ENCODE peak calls at places on chromosomes 5 and 9, in ten cellular contexts. One of them, this sample, is unnamed.

GRCh38 chr5:57215629-57216195 is 41.9 kb downstream of the GPBP1 start:
- DNase-seq in heart left ventricle: no peak
- DNase-seq in foreskin fibroblast: peak
- DNase-seq in AG10803: no peak
- DNase-seq in astrocyte of the spinal cord: no peak
- DNase-seq in stomach: no peak
- DNase-seq in left lung: no peak
- DNase-seq in adrenal gland: no peak
- DNase-seq in A549: no peak
- DNase-seq in mucosa of descending colon: no peak
- DNase-seq in this sample: no peak

GRCh38 chr5:76475358-76475757 is 72.3 kb downstream of the IQGAP2 start:
- DNase-seq in mucosa of descending colon: no peak
- DNase-seq in A549: no peak
- DNase-seq in AG10803: no peak
- DNase-seq in foreskin fibroblast: no peak
- DNase-seq in heart left ventricle: no peak
- DNase-seq in adrenal gland: no peak
- DNase-seq in stomach: no peak
- DNase-seq in astrocyte of the spinal cord: no peak
- DNase-seq in left lung: no peak
- DNase-seq in this sample: no peak

GRCh38 chr5:38104497-38105230 is 153.7 kb upstream of the EGFLAM start:
- DNase-seq in heart left ventricle: no peak
- DNase-seq in stomach: no peak
- DNase-seq in left lung: no peak
- DNase-seq in AG10803: no peak
- DNase-seq in foreskin fibroblast: no peak
- DNase-seq in adrenal gland: no peak
- DNase-seq in astrocyte of the spinal cord: no peak
- DNase-seq in A549: no peak
- DNase-seq in mucosa of descending colon: no peak
- DNase-seq in this sample: no peak

GRCh38 chr9:764986-765385 is 76.5 kb upstream of the DMRT1 start:
- DNase-seq in stomach: no peak
- DNase-seq in left lung: no peak
- DNase-seq in adrenal gland: no peak
- DNase-seq in heart left ventricle: no peak
- DNase-seq in A549: no peak
- DNase-seq in AG10803: no peak
- DNase-seq in mucosa of descending colon: no peak
- DNase-seq in astrocyte of the spinal cord: no peak
- DNase-seq in foreskin fibroblast: no peak
- DNase-seq in this sample: no peak

GRCh38 chr5:103295871-103296270 is 37.3 kb downstream of the MACIR start:
- DNase-seq in mucosa of descending colon: no peak
- DNase-seq in astrocyte of the spinal cord: no peak
- DNase-seq in AG10803: no peak
- DNase-seq in heart left ventricle: no peak
- DNase-seq in stomach: no peak
- DNase-seq in A549: no peak
- DNase-seq in adrenal gland: no peak
- DNase-seq in foreskin fibroblast: no peak
- DNase-seq in left lung: no peak
- DNase-seq in this sample: no peak

GRCh38 chr9:15306757-15307522 is at the start of gene TTC39B:
- DNase-seq in AG10803: peak
- DNase-seq in astrocyte of the spinal cord: peak
- DNase-seq in stomach: peak
- DNase-seq in foreskin fibroblast: peak
- DNase-seq in mucosa of descending colon: peak
- DNase-seq in adrenal gland: peak
- DNase-seq in heart left ventricle: peak
- DNase-seq in left lung: peak
- DNase-seq in A549: peak
- DNase-seq in this sample: peak

GRCh38 chr9:14318934-14319513 is 5.1 kb upstream of the NFIB start:
- DNase-seq in AG10803: no peak
- DNase-seq in foreskin fibroblast: no peak
- DNase-seq in heart left ventricle: no peak
- DNase-seq in A549: no peak
- DNase-seq in stomach: no peak
- DNase-seq in astrocyte of the spinal cord: no peak
- DNase-seq in mucosa of descending colon: no peak
- DNase-seq in left lung: no peak
- DNase-seq in adrenal gland: no peak
- DNase-seq in this sample: no peak

GRCh38 chr5:128315671-128316070 is 222.4 kb downstream of the FBN2 start:
- DNase-seq in foreskin fibroblast: no peak
- DNase-seq in adrenal gland: no peak
- DNase-seq in astrocyte of the spinal cord: no peak
- DNase-seq in left lung: no peak
- DNase-seq in A549: no peak
- DNase-seq in AG10803: no peak
- DNase-seq in mucosa of descending colon: no peak
- DNase-seq in heart left ventricle: no peak
- DNase-seq in stomach: no peak
- DNase-seq in this sample: no peak

GRCh38 chr9:87395804-87396458 is 101.7 kb upstream of the DAPK1 start:
- DNase-seq in foreskin fibroblast: no peak
- DNase-seq in astrocyte of the spinal cord: peak
- DNase-seq in mucosa of descending colon: no peak
- DNase-seq in AG10803: no peak
- DNase-seq in A549: peak
- DNase-seq in heart left ventricle: no peak
- DNase-seq in adrenal gland: no peak
- DNase-seq in left lung: no peak
- DNase-seq in stomach: peak
- DNase-seq in this sample: no peak

GRCh38 chr9:92716557-92716956 is 46.6 kb upstream of the IPPK start:
- DNase-seq in stomach: peak
- DNase-seq in astrocyte of the spinal cord: peak
- DNase-seq in AG10803: no peak
- DNase-seq in left lung: no peak
- DNase-seq in mucosa of descending colon: peak
- DNase-seq in adrenal gland: peak
- DNase-seq in A549: peak
- DNase-seq in foreskin fibroblast: no peak
- DNase-seq in heart left ventricle: peak
- DNase-seq in this sample: peak

GRCh38 chr9:125850763-125851162 is 103.6 kb downstream of the PBX3 start:
- DNase-seq in heart left ventricle: no peak
- DNase-seq in adrenal gland: no peak
- DNase-seq in astrocyte of the spinal cord: no peak
- DNase-seq in left lung: no peak
- DNase-seq in A549: no peak
- DNase-seq in stomach: no peak
- DNase-seq in mucosa of descending colon: no peak
- DNase-seq in foreskin fibroblast: no peak
- DNase-seq in AG10803: peak
- DNase-seq in this sample: no peak

GRCh38 chr5:121974261-121974660 is 12.5 kb downstream of the SRFBP1 start:
- DNase-seq in adrenal gland: no peak
- DNase-seq in left lung: no peak
- DNase-seq in A549: no peak
- DNase-seq in foreskin fibroblast: no peak
- DNase-seq in heart left ventricle: no peak
- DNase-seq in astrocyte of the spinal cord: peak
- DNase-seq in stomach: no peak
- DNase-seq in AG10803: no peak
- DNase-seq in mucosa of descending colon: no peak
- DNase-seq in this sample: no peak

GRCh38 chr5:121975294-121975693 is 13.5 kb downstream of the SRFBP1 start:
- DNase-seq in stomach: no peak
- DNase-seq in mucosa of descending colon: no peak
- DNase-seq in AG10803: no peak
- DNase-seq in heart left ventricle: no peak
- DNase-seq in foreskin fibroblast: no peak
- DNase-seq in A549: no peak
- DNase-seq in astrocyte of the spinal cord: no peak
- DNase-seq in adrenal gland: no peak
- DNase-seq in left lung: no peak
- DNase-seq in this sample: no peak

GRCh38 chr5:121967187-121967586 is 5.4 kb downstream of the SRFBP1 start:
- DNase-seq in mucosa of descending colon: no peak
- DNase-seq in adrenal gland: no peak
- DNase-seq in AG10803: peak
- DNase-seq in astrocyte of the spinal cord: peak
- DNase-seq in stomach: no peak
- DNase-seq in foreskin fibroblast: peak
- DNase-seq in A549: no peak
- DNase-seq in heart left ventricle: no peak
- DNase-seq in left lung: no peak
- DNase-seq in this sample: no peak

GRCh38 chr5:121968910-121969607 is 7.3 kb downstream of the SRFBP1 start:
- DNase-seq in left lung: no peak
- DNase-seq in stomach: no peak
- DNase-seq in heart left ventricle: no peak
- DNase-seq in foreskin fibroblast: peak
- DNase-seq in astrocyte of the spinal cord: peak
- DNase-seq in adrenal gland: no peak
- DNase-seq in AG10803: peak
- DNase-seq in A549: peak
- DNase-seq in mucosa of descending colon: no peak
- DNase-seq in this sample: no peak

DNA sequence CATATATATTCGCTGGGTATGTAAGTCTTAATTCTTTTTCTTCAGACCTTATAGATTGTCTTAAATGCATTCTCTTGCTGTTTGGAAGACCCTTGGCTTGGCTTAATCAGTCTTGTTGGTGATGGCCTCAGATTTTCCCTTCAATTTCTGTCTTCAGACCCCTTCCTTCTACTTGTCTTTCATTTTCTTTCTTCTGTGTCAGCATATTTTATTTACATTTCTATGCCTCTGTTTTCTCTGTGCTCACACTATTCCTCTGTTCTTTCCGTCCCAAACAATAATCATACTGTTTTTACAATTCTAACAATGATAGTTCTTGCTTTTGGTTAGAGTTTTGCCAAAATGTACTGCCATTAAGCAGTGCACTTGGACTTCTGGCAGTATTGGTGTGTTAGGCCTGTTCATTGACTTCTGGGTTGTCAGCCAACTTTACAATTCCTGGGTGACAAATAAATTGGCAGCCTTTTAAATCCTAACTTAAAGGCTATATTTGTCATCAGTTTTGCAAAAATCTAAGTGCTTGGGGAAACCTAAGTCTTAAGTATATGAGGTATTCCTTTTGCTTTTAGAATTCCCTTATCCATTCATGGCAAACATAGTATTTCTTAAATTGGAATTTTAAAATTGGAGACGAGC is 8.0 kb downstream of the SRFBP1 start:
- DNase-seq in A549: no peak
- DNase-seq in heart left ventricle: no peak
- DNase-seq in foreskin fibroblast: peak
- DNase-seq in adrenal gland: no peak
- DNase-seq in left lung: no peak
- DNase-seq in stomach: no peak
- DNase-seq in AG10803: peak
- DNase-seq in astrocyte of the spinal cord: peak
- DNase-seq in mucosa of descending colon: no peak
- DNase-seq in this sample: no peak
- H3K4me3 ChIP-seq in A549: no peak
- H3K4me3 ChIP-seq in heart left ventricle: no peak
- H3K4me3 ChIP-seq in foreskin fibroblast: no peak
- H3K4me3 ChIP-seq in adrenal gland: no peak
- H3K4me3 ChIP-seq in left lung: no peak
- H3K4me3 ChIP-seq in stomach: no peak
- H3K4me3 ChIP-seq in AG10803: no peak
- H3K4me3 ChIP-seq in astrocyte of the spinal cord: no peak
- H3K4me3 ChIP-seq in mucosa of descending colon: no peak
- H3K4me3 ChIP-seq in this sample: no peak

GRCh38 chr5:40389591-40389990 is 290.1 kb upstream of the PTGER4 start:
- DNase-seq in stomach: no peak
- DNase-seq in adrenal gland: no peak
- DNase-seq in foreskin fibroblast: no peak
- DNase-seq in left lung: no peak
- DNase-seq in AG10803: no peak
- DNase-seq in mucosa of descending colon: no peak
- DNase-seq in astrocyte of the spinal cord: no peak
- DNase-seq in heart left ventricle: no peak
- DNase-seq in A549: no peak
- DNase-seq in this sample: no peak
- H3K4me3 ChIP-seq in stomach: no peak
- H3K4me3 ChIP-seq in adrenal gland: no peak
- H3K4me3 ChIP-seq in foreskin fibroblast: no peak
- H3K4me3 ChIP-seq in left lung: no peak
- H3K4me3 ChIP-seq in AG10803: no peak
- H3K4me3 ChIP-seq in mucosa of descending colon: no peak
- H3K4me3 ChIP-seq in astrocyte of the spinal cord: no peak
- H3K4me3 ChIP-seq in heart left ventricle: no peak
- H3K4me3 ChIP-seq in A549: no peak
- H3K4me3 ChIP-seq in this sample: no peak

DNA sequence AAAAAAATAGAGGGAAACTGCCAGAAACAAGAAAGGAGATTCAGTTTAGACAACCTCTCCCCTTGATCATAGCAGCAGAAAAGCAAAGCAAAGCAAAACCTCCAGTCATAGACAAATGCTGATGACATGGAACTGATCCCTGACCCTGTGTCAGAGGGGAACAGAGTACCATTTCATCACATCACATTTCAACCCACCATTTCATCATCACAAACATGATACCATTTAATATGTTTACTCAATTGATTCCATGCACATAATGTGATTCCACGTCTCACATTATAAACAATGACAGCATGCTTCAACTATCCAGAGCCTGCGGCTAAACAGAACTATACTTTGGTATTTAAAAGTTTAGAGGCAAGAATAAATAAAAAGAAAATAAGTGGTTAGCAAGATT is 28.7 kb upstream of the ACOT12 start:
- DNase-seq in astrocyte of the spinal cord: peak
- DNase-seq in stomach: no peak
- DNase-seq in A549: peak
- DNase-seq in left lung: no peak
- DNase-seq in heart left ventricle: no peak
- DNase-seq in adrenal gland: no peak
- DNase-seq in mucosa of descending colon: no peak
- DNase-seq in foreskin fibroblast: peak
- DNase-seq in AG10803: peak
- DNase-seq in this sample: no peak
- H3K4me3 ChIP-seq in astrocyte of the spinal cord: no peak
- H3K4me3 ChIP-seq in stomach: no peak
- H3K4me3 ChIP-seq in A549: no peak
- H3K4me3 ChIP-seq in left lung: no peak
- H3K4me3 ChIP-seq in heart left ventricle: no peak
- H3K4me3 ChIP-seq in adrenal gland: no peak
- H3K4me3 ChIP-seq in mucosa of descending colon: no peak
- H3K4me3 ChIP-seq in foreskin fibroblast: no peak
- H3K4me3 ChIP-seq in AG10803: no peak
- H3K4me3 ChIP-seq in this sample: no peak

GRCh38 chr9:89295400-89295799 is 15.6 kb upstream of the CKS2 start:
- DNase-seq in adrenal gland: no peak
- DNase-seq in AG10803: no peak
- DNase-seq in heart left ventricle: no peak
- DNase-seq in mucosa of descending colon: no peak
- DNase-seq in A549: no peak
- DNase-seq in foreskin fibroblast: no peak
- DNase-seq in stomach: no peak
- DNase-seq in astrocyte of the spinal cord: no peak
- DNase-seq in left lung: no peak
- DNase-seq in this sample: no peak

GRCh38 chr9:89291741-89292140 is 19.3 kb upstream of the CKS2 start:
- DNase-seq in stomach: no peak
- DNase-seq in heart left ventricle: no peak
- DNase-seq in AG10803: no peak
- DNase-seq in mucosa of descending colon: no peak
- DNase-seq in astrocyte of the spinal cord: no peak
- DNase-seq in A549: no peak
- DNase-seq in foreskin fibroblast: no peak
- DNase-seq in adrenal gland: no peak
- DNase-seq in left lung: no peak
- DNase-seq in this sample: no peak

GRCh38 chr9:89293014-89293413 is 18.0 kb upstream of the CKS2 start:
- DNase-seq in stomach: no peak
- DNase-seq in astrocyte of the spinal cord: no peak
- DNase-seq in left lung: no peak
- DNase-seq in adrenal gland: no peak
- DNase-seq in AG10803: no peak
- DNase-seq in mucosa of descending colon: no peak
- DNase-seq in A549: no peak
- DNase-seq in foreskin fibroblast: no peak
- DNase-seq in heart left ventricle: no peak
- DNase-seq in this sample: no peak
- H3K4me3 ChIP-seq in stomach: no peak
- H3K4me3 ChIP-seq in astrocyte of the spinal cord: no peak
- H3K4me3 ChIP-seq in left lung: no peak
- H3K4me3 ChIP-seq in adrenal gland: no peak
- H3K4me3 ChIP-seq in AG10803: no peak
- H3K4me3 ChIP-seq in mucosa of descending colon: no peak
- H3K4me3 ChIP-seq in A549: no peak
- H3K4me3 ChIP-seq in foreskin fibroblast: no peak
- H3K4me3 ChIP-seq in heart left ventricle: no peak
- H3K4me3 ChIP-seq in this sample: no peak